ENCODE peak calls at places on chromosomes 6 and 20, in five cellular contexts. One of them, this sample, is unnamed.

GRCh38 chr6:105087571-105088211 is 92.1 kb downstream of the POPDC3 start:
- DNase-seq in HFF-Myc: peak; percentile 27
- DNase-seq in adrenal gland: no peak
- DNase-seq in colonic mucosa: peak; percentile 35
- DNase-seq in endothelial cell: peak; percentile 15
- DNase-seq in this sample: no peak

GRCh38 chr6:54282186-54282585 is 26.1 kb upstream of the TINAG start:
- DNase-seq in adrenal gland: no peak
- DNase-seq in endothelial cell: no peak
- DNase-seq in HFF-Myc: peak; percentile 99
- DNase-seq in colonic mucosa: no peak
- DNase-seq in this sample: no peak

GRCh38 chr20:4814696-4815252 is 93.1 kb downstream of the PRND start:
- DNase-seq in colonic mucosa: no peak
- DNase-seq in HFF-Myc: no peak
- DNase-seq in endothelial cell: no peak
- DNase-seq in adrenal gland: peak; percentile 46
- DNase-seq in this sample: no peak

GRCh38 chr20:57651977-57652864 is 32.0 kb upstream of the ZBP1 start:
- DNase-seq in endothelial cell: peak; percentile 2
- DNase-seq in HFF-Myc: no peak
- DNase-seq in colonic mucosa: peak; percentile 16
- DNase-seq in adrenal gland: no peak
- DNase-seq in this sample: no peak

GRCh38 chr20:2364014-2364413 is 16.7 kb upstream of the TGM6 start:
- DNase-seq in HFF-Myc: no peak
- DNase-seq in adrenal gland: no peak
- DNase-seq in endothelial cell: no peak
- DNase-seq in colonic mucosa: no peak
- DNase-seq in this sample: no peak

GRCh38 chr6:107645740-107646139 is 155.8 kb downstream of the SOBP start:
- DNase-seq in colonic mucosa: no peak
- DNase-seq in endothelial cell: no peak
- DNase-seq in adrenal gland: no peak
- DNase-seq in HFF-Myc: no peak
- DNase-seq in this sample: no peak

GRCh38 chr6:24357336-24358218 is at the start of gene DCDC2:
- DNase-seq in endothelial cell: peak; percentile 21
- DNase-seq in adrenal gland: peak; percentile 60
- DNase-seq in colonic mucosa: peak; percentile 90
- DNase-seq in HFF-Myc: no peak
- DNase-seq in this sample: no peak

GRCh38 chr6:16683524-16684194 is 77.6 kb downstream of the ATXN1 start:
- DNase-seq in endothelial cell: no peak
- DNase-seq in colonic mucosa: peak; percentile 37
- DNase-seq in adrenal gland: peak; percentile 89
- DNase-seq in HFF-Myc: peak; percentile 74
- DNase-seq in this sample: no peak

GRCh38 chr20:17872920-17873319 is 95.7 kb downstream of the SNX5 start:
- DNase-seq in colonic mucosa: no peak
- DNase-seq in HFF-Myc: no peak
- DNase-seq in endothelial cell: no peak
- DNase-seq in adrenal gland: no peak
- DNase-seq in this sample: no peak

GRCh38 chr6:79570129-79570801 is 33.0 kb upstream of the LCA5 start:
- DNase-seq in adrenal gland: peak; percentile 19
- DNase-seq in colonic mucosa: peak; percentile 78
- DNase-seq in HFF-Myc: no peak
- DNase-seq in endothelial cell: no peak
- DNase-seq in this sample: no peak

GRCh38 chr20:44610313-44610965 is 28.1 kb downstream of the PKIG start:
- DNase-seq in HFF-Myc: no peak
- DNase-seq in colonic mucosa: no peak
- DNase-seq in endothelial cell: no peak
- DNase-seq in adrenal gland: no peak
- DNase-seq in this sample: no peak

GRCh38 chr20:58407201-58407873 is 18.3 kb downstream of the VAPB start:
- DNase-seq in adrenal gland: no peak
- DNase-seq in colonic mucosa: no peak
- DNase-seq in endothelial cell: no peak
- DNase-seq in HFF-Myc: no peak
- DNase-seq in this sample: no peak

GRCh38 chr20:60046011-60046413 is 87.8 kb downstream of the CDH26 start:
- DNase-seq in endothelial cell: no peak
- DNase-seq in adrenal gland: no peak
- DNase-seq in HFF-Myc: peak; percentile 49
- DNase-seq in colonic mucosa: no peak
- DNase-seq in this sample: no peak

GRCh38 chr20:10323729-10324128 is 105.1 kb downstream of the SNAP25 start:
- DNase-seq in adrenal gland: no peak
- DNase-seq in HFF-Myc: no peak
- DNase-seq in colonic mucosa: no peak
- DNase-seq in endothelial cell: no peak
- DNase-seq in this sample: no peak

GRCh38 chr20:5168582-5169396 is 42.0 kb downstream of the CDS2 start:
- DNase-seq in endothelial cell: peak; percentile 43
- DNase-seq in adrenal gland: no peak
- DNase-seq in colonic mucosa: no peak
- DNase-seq in HFF-Myc: no peak
- DNase-seq in this sample: no peak

GRCh38 chr6:26491604-26492003 is 8.5 kb upstream of the BTN1A1 start:
- DNase-seq in HFF-Myc: no peak
- DNase-seq in endothelial cell: no peak
- DNase-seq in colonic mucosa: no peak
- DNase-seq in adrenal gland: no peak
- DNase-seq in this sample: no peak

GRCh38 chr6:8183266-8183665 is 80.9 kb upstream of the EEF1E1 start:
- DNase-seq in HFF-Myc: peak; percentile 22
- DNase-seq in adrenal gland: no peak
- DNase-seq in endothelial cell: no peak
- DNase-seq in colonic mucosa: no peak
- DNase-seq in this sample: no peak

GRCh38 chr6:140809694-140810101 is 1323.0 kb upstream of the GJE1 start:
- DNase-seq in HFF-Myc: no peak
- DNase-seq in colonic mucosa: no peak
- DNase-seq in endothelial cell: no peak
- DNase-seq in adrenal gland: no peak
- DNase-seq in this sample: no peak

GRCh38 chr20:3629893-3630292 is 33.3 kb downstream of the GFRA4 start:
- DNase-seq in adrenal gland: no peak
- DNase-seq in colonic mucosa: no peak
- DNase-seq in HFF-Myc: no peak
- DNase-seq in endothelial cell: no peak
- DNase-seq in this sample: no peak

GRCh38 chr6:106513813-106514212 is 115.5 kb downstream of the RTN4IP1 start:
- DNase-seq in adrenal gland: no peak
- DNase-seq in colonic mucosa: peak; percentile 49
- DNase-seq in endothelial cell: no peak
- DNase-seq in HFF-Myc: no peak
- DNase-seq in this sample: no peak

GRCh38 chr6:167982063-167982462 is 15.4 kb upstream of the KIF25 start:
- DNase-seq in colonic mucosa: no peak
- DNase-seq in endothelial cell: no peak
- DNase-seq in adrenal gland: no peak
- DNase-seq in HFF-Myc: no peak
- DNase-seq in this sample: no peak

GRCh38 chr6:111626446-111626845 is 20.8 kb upstream of the TRAF3IP2 start:
- DNase-seq in HFF-Myc: no peak
- DNase-seq in adrenal gland: no peak
- DNase-seq in endothelial cell: no peak
- DNase-seq in colonic mucosa: no peak
- DNase-seq in this sample: peak; percentile 87

GRCh38 chr6:42104095-42104806 is 38.2 kb downstream of the C6orf132 start:
- DNase-seq in endothelial cell: peak; percentile 78
- DNase-seq in HFF-Myc: no peak
- DNase-seq in adrenal gland: peak; percentile 87
- DNase-seq in colonic mucosa: peak; percentile 59
- DNase-seq in this sample: no peak

GRCh38 chr6:106608080-106608668 is 21.1 kb downstream of the RTN4IP1 start:
- DNase-seq in HFF-Myc: peak; percentile 32
- DNase-seq in colonic mucosa: peak; percentile 55
- DNase-seq in adrenal gland: no peak
- DNase-seq in endothelial cell: peak; percentile 51
- DNase-seq in this sample: no peak

GRCh38 chr6:165987483-165988305 is 180.0 kb downstream of the TBXT start:
- DNase-seq in colonic mucosa: no peak
- DNase-seq in HFF-Myc: no peak
- DNase-seq in endothelial cell: peak; percentile 51
- DNase-seq in adrenal gland: peak; percentile 85
- DNase-seq in this sample: no peak

GRCh38 chr20:34680586-34680985 is 3.7 kb upstream of the PIGU start:
- DNase-seq in colonic mucosa: no peak
- DNase-seq in adrenal gland: no peak
- DNase-seq in HFF-Myc: no peak
- DNase-seq in endothelial cell: no peak
- DNase-seq in this sample: no peak

GRCh38 chr20:10971096-10971495 is 297.3 kb upstream of the JAG1 start:
- DNase-seq in adrenal gland: no peak
- DNase-seq in HFF-Myc: no peak
- DNase-seq in colonic mucosa: no peak
- DNase-seq in endothelial cell: no peak
- DNase-seq in this sample: no peak

GRCh38 chr6:140284871-140285270 is 910.4 kb upstream of the CITED2 start:
- DNase-seq in HFF-Myc: no peak
- DNase-seq in adrenal gland: no peak
- DNase-seq in colonic mucosa: no peak
- DNase-seq in endothelial cell: no peak
- DNase-seq in this sample: no peak

GRCh38 chr6:111603648-111604047 is 2.0 kb downstream of the TRAF3IP2 start:
- DNase-seq in HFF-Myc: no peak
- DNase-seq in endothelial cell: no peak
- DNase-seq in adrenal gland: no peak
- DNase-seq in colonic mucosa: no peak
- DNase-seq in this sample: no peak

GRCh38 chr6:117448732-117449131 is 23.0 kb upstream of the ROS1 start:
- DNase-seq in colonic mucosa: no peak
- DNase-seq in adrenal gland: no peak
- DNase-seq in endothelial cell: no peak
- DNase-seq in HFF-Myc: peak; percentile 82
- DNase-seq in this sample: no peak

GRCh38 chr6:154169193-154169847 is 130.3 kb downstream of the OPRM1 start:
- DNase-seq in colonic mucosa: no peak
- DNase-seq in endothelial cell: no peak
- DNase-seq in HFF-Myc: no peak
- DNase-seq in adrenal gland: no peak
- DNase-seq in this sample: no peak

GRCh38 chr6:154164397-154164796 is 125.4 kb downstream of the OPRM1 start:
- DNase-seq in HFF-Myc: no peak
- DNase-seq in colonic mucosa: peak; percentile 28
- DNase-seq in endothelial cell: no peak
- DNase-seq in adrenal gland: peak; percentile 49
- DNase-seq in this sample: no peak

GRCh38 chr6:154167163-154167562 is 128.1 kb downstream of the OPRM1 start:
- DNase-seq in HFF-Myc: no peak
- DNase-seq in colonic mucosa: no peak
- DNase-seq in adrenal gland: no peak
- DNase-seq in endothelial cell: no peak
- DNase-seq in this sample: no peak

GRCh38 chr6:154165488-154165887 is 126.4 kb downstream of the OPRM1 start:
- DNase-seq in colonic mucosa: no peak
- DNase-seq in endothelial cell: no peak
- DNase-seq in adrenal gland: no peak
- DNase-seq in HFF-Myc: no peak
- DNase-seq in this sample: no peak

DNA sequence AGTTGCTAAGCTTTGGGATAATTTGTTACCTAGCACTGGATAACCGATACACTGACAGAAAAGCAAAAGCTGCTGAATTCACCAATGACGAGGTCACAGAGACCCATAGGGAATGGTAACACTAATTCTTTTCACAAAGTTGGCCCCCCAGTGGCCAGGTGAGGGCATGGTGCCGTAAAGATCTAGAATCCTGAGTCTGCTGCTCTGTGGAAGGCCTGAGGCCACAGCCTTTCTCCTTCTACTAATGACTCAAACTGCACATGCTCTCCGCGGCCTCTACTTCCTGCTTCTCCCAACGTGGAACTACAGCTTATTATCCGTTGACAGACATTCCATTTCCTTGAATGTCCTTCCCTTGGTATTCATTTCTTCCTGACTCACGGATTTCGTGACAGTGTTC is 127.1 kb downstream of the OPRM1 start:
- DNase-seq in HFF-Myc: no peak
- DNase-seq in endothelial cell: no peak
- DNase-seq in colonic mucosa: no peak
- DNase-seq in adrenal gland: no peak
- DNase-seq in this sample: no peak
- TF ChIP-seq CTCF in HFF-Myc: no peak
- TF ChIP-seq CTCF in endothelial cell: peak; percentile 40
- TF ChIP-seq CTCF in colonic mucosa: no peak
- TF ChIP-seq CTCF in adrenal gland: no peak
- TF ChIP-seq CTCF in this sample: no peak

GRCh38 chr20:15632680-15633079 is 940.6 kb downstream of the KIF16B start:
- DNase-seq in endothelial cell: no peak
- DNase-seq in adrenal gland: no peak
- DNase-seq in HFF-Myc: no peak
- DNase-seq in colonic mucosa: no peak
- DNase-seq in this sample: no peak

GRCh38 chr20:15627501-15627903 is 945.7 kb downstream of the KIF16B start:
- DNase-seq in HFF-Myc: no peak
- DNase-seq in colonic mucosa: no peak
- DNase-seq in endothelial cell: no peak
- DNase-seq in adrenal gland: no peak
- DNase-seq in this sample: no peak

GRCh38 chr20:15627089-15627488 is 946.2 kb downstream of the KIF16B start:
- DNase-seq in colonic mucosa: no peak
- DNase-seq in endothelial cell: no peak
- DNase-seq in adrenal gland: no peak
- DNase-seq in HFF-Myc: no peak
- DNase-seq in this sample: no peak

GRCh38 chr20:15628954-15629353 is 944.3 kb downstream of the KIF16B start:
- DNase-seq in colonic mucosa: no peak
- DNase-seq in endothelial cell: no peak
- DNase-seq in adrenal gland: no peak
- DNase-seq in HFF-Myc: no peak
- DNase-seq in this sample: no peak
- TF ChIP-seq CTCF in colonic mucosa: no peak
- TF ChIP-seq CTCF in endothelial cell: no peak
- TF ChIP-seq CTCF in adrenal gland: no peak
- TF ChIP-seq CTCF in HFF-Myc: no peak
- TF ChIP-seq CTCF in this sample: no peak

GRCh38 chr6:131183427-131184095 is 48.3 kb downstream of the AKAP7 start:
- DNase-seq in adrenal gland: no peak
- DNase-seq in endothelial cell: no peak
- DNase-seq in colonic mucosa: no peak
- DNase-seq in HFF-Myc: no peak
- DNase-seq in this sample: no peak
- TF ChIP-seq CTCF in adrenal gland: no peak
- TF ChIP-seq CTCF in endothelial cell: peak; percentile 6
- TF ChIP-seq CTCF in colonic mucosa: no peak
- TF ChIP-seq CTCF in HFF-Myc: no peak
- TF ChIP-seq CTCF in this sample: no peak

GRCh38 chr6:132300323-132300949 is 100.8 kb downstream of the MOXD1 start:
- DNase-seq in endothelial cell: peak; percentile 28
- DNase-seq in colonic mucosa: peak; percentile 29
- DNase-seq in HFF-Myc: peak; percentile 24
- DNase-seq in adrenal gland: peak; percentile 35
- DNase-seq in this sample: no peak
- TF ChIP-seq CTCF in endothelial cell: peak; percentile 65
- TF ChIP-seq CTCF in colonic mucosa: peak; percentile 49
- TF ChIP-seq CTCF in HFF-Myc: peak; percentile 48
- TF ChIP-seq CTCF in adrenal gland: peak; percentile 79
- TF ChIP-seq CTCF in this sample: peak; percentile 60